ENCODE peak calls at places on chromosomes 7 and 10, in six cellular contexts. R, Y, C, H, L and P are unnamed samples.

GRCh38 chr10:73997479-73997805 is 474 bp upstream of the VCL start:
- DNase-seq in L (no peak), R (no peak), C (no peak), H (no peak), Y (no peak), P (no peak)

GRCh38 chr10:116155191-116155590 is 117.8 kb downstream of the GFRA1 start:
- DNase-seq in R (no peak), Y (no peak), H (no peak), L (no peak), C (no peak), P (no peak)

GRCh38 chr7:67438913-67439312 is 442.3 kb downstream of the TYW1 start:
- DNase-seq in H (no peak), Y (no peak), L (no peak), R (no peak), C (no peak), P (no peak)

GRCh38 chr7:130732980-130733865 is 784 bp downstream of the KLF14 start:
- DNase-seq in R (peak), H (no peak), L (peak), C (peak), Y (peak), P (no peak)

GRCh38 chr10:65779985-65780384 is 1145.9 kb upstream of the LRRTM3 start:
- DNase-seq in H (no peak), C (no peak), L (no peak), Y (no peak), R (no peak), P (no peak)

GRCh38 chr7:74401137-74401859 is 52.4 kb upstream of the GTF2IRD1 start:
- DNase-seq in L (peak), R (peak), H (peak), C (peak), Y (peak), P (no peak)

GRCh38 chr7:130148561-130148960 is 56.6 kb downstream of the TMEM209 start:
- DNase-seq in H (no peak), C (peak), Y (peak), R (no peak), L (no peak), P (no peak)

GRCh38 chr10:7908541-7909210 is 90.4 kb downstream of the TAF3 start:
- DNase-seq in H (no peak), C (no peak), L (no peak), Y (peak), R (no peak), P (no peak)

GRCh38 chr10:131264110-131264788 is 47.3 kb downstream of the TCERG1L start:
- DNase-seq in C (no peak), Y (no peak), L (no peak), H (no peak), R (no peak), P (no peak)

GRCh38 chr7:2033586-2034135 is 199.1 kb downstream of the MAD1L1 start:
- DNase-seq in Y (no peak), R (peak), L (no peak), C (no peak), H (no peak), P (no peak)

GRCh38 chr7:14195079-14195478 is 205.6 kb upstream of the ETV1 start:
- DNase-seq in L (no peak), R (no peak), Y (no peak), H (no peak), C (no peak), P (no peak)

GRCh38 chr10:103759100-103759781 is 96.1 kb downstream of the SH3PXD2A start:
- DNase-seq in R (no peak), Y (peak), H (peak), C (peak), L (no peak), P (no peak)

GRCh38 chr10:95172851-95173250 is 21.2 kb upstream of the ACSM6 start:
- DNase-seq in Y (no peak), L (no peak), H (no peak), R (no peak), C (no peak), P (no peak)

GRCh38 chr7:82481499-82482097 is 38.0 kb upstream of the CACNA2D1 start:
- DNase-seq in Y (peak), C (peak), L (no peak), H (no peak), R (no peak), P (peak)

GRCh38 chr10:107671968-107672367 is 507.5 kb upstream of the SORCS1 start:
- DNase-seq in R (no peak), Y (no peak), H (no peak), L (no peak), C (no peak), P (no peak)

GRCh38 chr10:526651-527312 is 162.7 kb downstream of the DIP2C start:
- DNase-seq in C (no peak), L (no peak), R (no peak), Y (no peak), H (no peak), P (no peak)

GRCh38 chr10:21279217-21279575 is 246.3 kb downstream of the SKIDA1 start:
- DNase-seq in Y (no peak), R (no peak), L (no peak), H (no peak), C (no peak), P (no peak)

GRCh38 chr10:130989670-130990247 is 321.8 kb downstream of the TCERG1L start:
- DNase-seq in C (no peak), Y (no peak), R (no peak), L (no peak), H (no peak), P (no peak)

GRCh38 chr7:33831389-33832118 is 73.8 kb upstream of the BMPER start:
- DNase-seq in C (peak), L (no peak), H (no peak), Y (no peak), R (no peak), P (no peak)

GRCh38 chr10:122029503-122030199 is 40.7 kb downstream of the TACC2 start:
- DNase-seq in L (peak), H (no peak), Y (no peak), C (no peak), R (no peak), P (no peak)

GRCh38 chr7:115097175-115097671 is 175.3 kb downstream of the MDFIC start:
- DNase-seq in C (peak), Y (peak), L (no peak), H (peak), R (no peak), P (peak)

GRCh38 chr10:88707429-88708110 is 1.5 kb downstream of the LIPK start:
- DNase-seq in R (no peak), H (peak), Y (peak), C (peak), L (no peak), P (peak)

GRCh38 chr7:10237306-10237705 is 736.4 kb upstream of the PHF14 start:
- DNase-seq in Y (no peak), R (peak), L (no peak), C (no peak), H (peak), P (peak)

GRCh38 chr10:31321396-31321941 is 2.5 kb downstream of the ZEB1 start:
- DNase-seq in Y (peak), C (peak), L (no peak), H (no peak), R (peak), P (no peak)

GRCh38 chr10:11243425-11244222 is 226.0 kb downstream of the CELF2 start:
- DNase-seq in Y (peak), H (no peak), R (no peak), C (no peak), L (no peak), P (no peak)

GRCh38 chr10:46077141-46077554 is 31.1 kb upstream of the MSMB start:
- DNase-seq in H (no peak), R (no peak), Y (peak), L (no peak), C (peak), P (no peak)

GRCh38 chr7:114784177-114784576 is 137.7 kb upstream of the MDFIC start:
- DNase-seq in Y (no peak), H (no peak), R (no peak), C (no peak), L (no peak), P (no peak)

GRCh38 chr7:39958038-39958437 is 8.0 kb downstream of the CDK13 start:
- DNase-seq in C (no peak), Y (no peak), H (no peak), R (no peak), L (no peak), P (no peak)

GRCh38 chr10:29243750-29244149 is 45.1 kb upstream of the LYZL1 start:
- DNase-seq in H (no peak), R (no peak), Y (no peak), C (peak), L (no peak), P (no peak)

GRCh38 chr7:75914169-75914654 is 743 bp upstream of the POR start:
- DNase-seq in Y (no peak), L (no peak), H (no peak), C (no peak), R (no peak), P (no peak)

GRCh38 chr7:90190995-90191394 is 20.5 kb upstream of the STEAP2 start:
- DNase-seq in H (no peak), Y (no peak), C (no peak), L (no peak), R (no peak), P (no peak)

GRCh38 chr10:58479016-58479415 is 33.7 kb upstream of the BICC1 start:
- DNase-seq in R (no peak), Y (no peak), C (no peak), L (no peak), H (no peak), P (no peak)

GRCh38 chr7:88044069-88044468 is 110.0 kb downstream of the ADAM22 start:
- DNase-seq in H (no peak), Y (no peak), L (no peak), R (no peak), C (no peak), P (no peak)

GRCh38 chr7:123367508-123368122 is 166.8 kb downstream of the IQUB start:
- DNase-seq in R (peak), H (peak), L (no peak), Y (no peak), C (peak), P (no peak)

GRCh38 chr10:6168059-6168458 is 34.7 kb upstream of the PFKFB3 start:
- DNase-seq in Y (no peak), R (no peak), H (no peak), C (no peak), L (no peak), P (no peak)

GRCh38 chr10:6163364-6164270 is 39.1 kb upstream of the PFKFB3 start:
- DNase-seq in L (peak), R (peak), H (peak), C (peak), Y (peak), P (no peak)

GRCh38 chr10:6164271-6165095 is 38.2 kb upstream of the PFKFB3 start:
- DNase-seq in H (peak), C (no peak), R (no peak), L (no peak), Y (no peak), P (no peak)

GRCh38 chr10:6162589-6163356 is 40.0 kb upstream of the PFKFB3 start:
- DNase-seq in Y (no peak), R (no peak), C (no peak), L (no peak), H (no peak), P (no peak)

GRCh38 chr10:6165221-6165725 is 37.5 kb upstream of the PFKFB3 start:
- DNase-seq in C (no peak), Y (no peak), L (no peak), H (no peak), R (no peak), P (no peak)
- H3K4me3 ChIP-seq in C (no peak), Y (no peak), L (no peak), H (no peak), R (no peak), P (no peak)

GRCh38 chr7:49780953-49781352 is 7.5 kb downstream of the VWC2 start:
- DNase-seq in C (no peak), H (no peak), R (no peak), Y (no peak), L (no peak), P (no peak)
- TF ChIP-seq CTCF in C (no peak), H (no peak), R (no peak), Y (no peak), L (no peak), P (no peak)

DNA sequence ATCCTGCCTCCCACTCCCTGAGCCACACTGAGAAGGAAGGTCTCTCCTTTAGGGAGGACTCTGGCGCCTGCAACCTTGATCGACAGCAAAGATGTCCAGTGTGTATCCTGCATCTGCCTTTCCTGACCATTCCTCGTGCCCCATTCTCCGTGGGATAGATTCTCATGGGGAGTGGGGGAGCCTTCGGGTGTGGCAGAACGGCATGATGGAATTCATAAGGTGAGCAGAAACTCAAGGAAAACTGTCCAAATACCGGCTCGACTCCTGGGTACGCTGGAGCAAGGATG is 633 bp upstream of the RARRES2 start:
- DNase-seq in C (no peak), Y (no peak), H (no peak), R (no peak), L (no peak), P (no peak)
- H3K4me3 ChIP-seq in C (no peak), Y (no peak), H (no peak), R (no peak), L (peak), P (no peak)

GRCh38 chr7:139362981-139363380 is 3.3 kb downstream of the LUC7L2 start:
- DNase-seq in Y (no peak), C (no peak), L (no peak), H (no peak), R (no peak), P (no peak)
- TF ChIP-seq CTCF in Y (no peak), C (no peak), L (no peak), H (no peak), R (peak), P (no peak)

DNA sequence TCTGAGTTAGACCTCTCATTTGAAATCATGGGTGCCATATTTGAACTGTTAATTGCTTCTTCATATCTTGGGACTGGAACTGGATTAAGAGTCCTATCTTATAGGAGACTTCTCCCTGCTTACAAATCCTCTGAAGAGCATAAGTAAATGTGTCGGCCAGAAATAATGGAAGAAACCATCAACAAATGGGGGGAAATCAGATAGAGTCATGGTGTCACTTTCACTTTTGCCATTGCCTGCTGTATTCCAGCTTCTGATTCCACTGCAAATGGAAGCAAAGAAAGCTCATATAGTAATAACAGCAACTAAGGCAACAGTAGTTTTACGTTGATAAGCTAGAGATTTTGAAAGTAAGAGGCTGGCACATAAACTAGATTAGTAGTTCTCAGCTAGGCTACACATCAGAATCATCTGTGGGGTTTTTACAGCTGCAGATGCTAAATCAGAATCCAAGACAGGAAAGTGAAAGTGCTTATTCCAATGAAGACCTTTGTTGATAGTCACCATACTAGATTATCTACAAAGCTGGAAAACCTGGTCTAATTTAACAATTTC is 12.3 kb upstream of the CRPPA start:
- DNase-seq in H (no peak), Y (no peak), R (no peak), C (no peak), L (no peak), P (no peak)
- H3K4me3 ChIP-seq in H (no peak), Y (no peak), R (no peak), C (no peak), L (peak), P (no peak)

DNA sequence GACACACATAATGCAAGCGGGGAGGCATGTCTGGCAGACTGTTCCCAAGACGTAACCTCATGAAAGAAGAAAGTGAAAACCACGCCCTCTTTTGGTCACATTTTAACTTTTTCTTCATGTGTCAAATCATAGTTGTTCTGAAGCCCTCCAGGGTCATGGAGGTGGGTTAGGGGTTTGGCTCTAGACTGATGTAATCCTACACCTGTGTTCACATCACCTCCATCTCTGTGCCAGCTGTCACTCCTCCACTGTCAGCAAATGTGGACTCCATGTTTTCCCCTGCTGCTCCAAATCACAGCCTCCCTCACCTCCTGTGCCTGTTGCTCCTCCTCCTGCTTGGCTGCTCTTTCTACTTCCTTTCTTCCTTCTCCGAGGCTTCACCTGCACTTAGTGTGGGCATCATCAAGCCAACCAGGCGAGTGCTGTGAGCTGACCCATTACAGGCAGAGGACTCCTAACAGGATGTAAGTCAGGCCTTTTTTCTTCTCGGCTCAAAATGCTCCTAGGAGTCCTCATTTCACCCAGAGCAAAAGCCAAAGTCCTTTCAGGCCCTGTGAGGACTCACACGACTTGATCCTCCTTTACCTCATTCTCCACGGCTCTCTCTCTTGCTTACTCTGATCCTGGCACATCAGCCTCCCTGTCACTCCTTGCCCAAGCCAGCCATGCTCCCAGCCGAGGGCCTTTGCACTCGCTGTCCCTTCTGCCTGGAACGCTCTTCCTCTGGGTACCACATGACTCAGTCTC is 66.4 kb upstream of the IFRD1 start:
- DNase-seq in R (no peak), L (no peak), Y (no peak), H (no peak), C (peak), P (no peak)
- TF ChIP-seq CTCF in R (no peak), L (peak), Y (no peak), H (no peak), C (no peak), P (no peak)